ENCODE peak calls at places on chromosomes 1 and 21, in eight cellular contexts. G is H9, B is astrocyte, T is sigmoid colon, O is left ventricle myocardium inferior, R is aorta, S is fibroblast of lung, X is heart left ventricle. F is an unnamed sample.

GRCh38 chr1:184691719-184692324 is 62.8 kb downstream of the EDEM3 start:
- DNase-seq in B (peak; percentile 46), R (no peak), X (no peak), O (no peak), S (peak; percentile 72), T (no peak), G (no peak), F (no peak)

GRCh38 chr1:94384485-94385353 is 33.5 kb upstream of the ABCD3 start:
- DNase-seq in B (no peak), S (no peak), O (no peak), G (no peak), R (no peak), T (no peak), X (no peak), F (peak; percentile 53)

GRCh38 chr1:55539652-55540512 is 324.7 kb upstream of the USP24 start:
- DNase-seq in B (no peak), G (no peak), T (no peak), X (no peak), R (no peak), S (no peak), O (no peak), F (no peak)

GRCh38 chr1:111512132-111512874 is 8.9 kb upstream of the ADORA3 start:
- DNase-seq in R (no peak), T (no peak), B (no peak), X (peak; percentile 49), G (no peak), O (peak; percentile 30), S (no peak), F (no peak)

GRCh38 chr1:222919478-222919865 is 104.6 kb downstream of the DISP1 start:
- DNase-seq in T (no peak), G (no peak), X (no peak), R (no peak), S (peak; percentile 85), O (no peak), B (peak; percentile 61), F (no peak)

GRCh38 chr1:89630046-89630445 is 2.9 kb upstream of the LRRC8C start:
- DNase-seq in G (no peak), T (no peak), O (no peak), B (no peak), S (no peak), X (no peak), R (no peak), F (no peak)

GRCh38 chr1:4549933-4550332 is 104.5 kb upstream of the AJAP1 start:
- DNase-seq in T (no peak), X (no peak), S (no peak), G (no peak), R (no peak), O (no peak), B (no peak), F (no peak)

GRCh38 chr1:153565529-153566374 is at the start of gene S100A2:
- DNase-seq in R (peak; percentile 91), O (no peak), T (peak; percentile 84), S (peak; percentile 91), X (peak; percentile 52), G (no peak), B (peak; percentile 93), F (peak; percentile 73)

GRCh38 chr1:199002670-199003069 is 363.8 kb downstream of the PTPRC start:
- DNase-seq in S (no peak), T (no peak), B (no peak), O (no peak), X (no peak), R (no peak), G (no peak), F (no peak)

GRCh38 chr1:68800182-68800581 is 303.3 kb upstream of the DEPDC1 start:
- DNase-seq in B (no peak), O (no peak), G (no peak), X (no peak), S (no peak), T (no peak), R (no peak), F (no peak)

GRCh38 chr1:37037675-37038074 is 3.4 kb upstream of the GRIK3 start:
- DNase-seq in T (no peak), G (no peak), O (no peak), R (no peak), X (no peak), B (no peak), S (no peak), F (no peak)

GRCh38 chr1:85340427-85340826 is 64.0 kb upstream of the BCL10 start:
- DNase-seq in R (no peak), T (no peak), G (no peak), O (no peak), S (no peak), B (no peak), X (no peak), F (no peak)

GRCh38 chr1:46275030-46275337 is 27.4 kb downstream of the RAD54L start:
- DNase-seq in O (no peak), T (no peak), G (no peak), S (no peak), R (no peak), X (no peak), B (no peak), F (no peak)

GRCh38 chr1:229629251-229629650 is 3.2 kb downstream of the URB2 start:
- DNase-seq in X (no peak), R (no peak), B (peak; percentile 59), G (no peak), S (peak; percentile 59), T (no peak), O (no peak), F (no peak)

GRCh38 chr1:230174041-230174440 is 107.0 kb downstream of the GALNT2 start:
- DNase-seq in O (no peak), T (peak; percentile 40), S (no peak), R (no peak), X (no peak), G (peak; percentile 19), B (no peak), F (no peak)

GRCh38 chr21:25573409-25574206 is 33.7 kb downstream of the MRPL39 start:
- DNase-seq in G (no peak), T (no peak), B (peak; percentile 97), X (no peak), R (no peak), S (peak; percentile 82), O (no peak), F (no peak)

GRCh38 chr1:58628987-58629598 is 52.0 kb upstream of the TACSTD2 start:
- DNase-seq in X (no peak), S (no peak), O (no peak), G (no peak), T (no peak), R (no peak), B (peak; percentile 81), F (no peak)

GRCh38 chr1:17903386-17903785 is 148.3 kb downstream of the ACTL8 start:
- DNase-seq in R (no peak), G (no peak), S (no peak), O (no peak), T (no peak), B (peak; percentile 13), X (no peak), F (no peak)

GRCh38 chr1:156002182-156002911 is 18.4 kb downstream of the SSR2 start:
- DNase-seq in S (no peak), T (no peak), O (no peak), X (no peak), R (peak; percentile 5), G (no peak), B (no peak), F (peak; percentile 56)

GRCh38 chr1:184822267-184822666 is 67.6 kb upstream of the EDEM3 start:
- DNase-seq in X (no peak), B (no peak), S (no peak), G (no peak), O (no peak), T (no peak), R (no peak), F (no peak)

GRCh38 chr1:99455760-99456159 is 190.2 kb upstream of the PALMD start:
- DNase-seq in R (no peak), T (no peak), G (no peak), O (no peak), S (no peak), X (no peak), B (peak; percentile 57), F (no peak)

DNA sequence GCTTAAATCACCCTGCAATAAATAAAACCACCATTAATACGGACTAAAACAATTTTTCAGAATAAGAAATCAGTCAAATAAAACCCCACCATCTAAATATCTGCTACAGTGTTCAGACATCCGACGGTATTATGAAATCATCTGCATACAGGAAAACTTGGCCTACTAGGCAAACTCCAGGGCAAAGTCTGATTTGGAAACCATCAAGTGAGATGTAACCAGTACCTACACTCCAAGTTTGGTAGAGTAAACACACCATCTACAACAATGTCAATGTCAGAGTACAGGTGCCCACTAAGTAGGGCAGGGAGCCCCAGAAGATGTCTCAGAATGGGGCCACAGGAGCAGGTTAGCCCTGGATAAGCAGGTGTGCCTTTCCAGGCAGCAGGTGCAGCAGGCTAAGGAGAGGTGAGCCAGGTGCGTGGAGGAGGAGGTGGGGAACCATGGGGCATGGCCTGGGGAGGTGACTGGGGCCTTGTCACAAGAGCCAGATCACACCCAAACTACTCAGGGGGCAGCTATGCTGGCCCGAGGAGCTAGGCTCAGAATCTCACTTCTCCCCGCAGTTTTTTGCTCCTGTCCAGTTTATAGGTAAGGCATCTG is 59.6 kb downstream of the CAPZB start:
- DNase-seq in X (no peak), O (no peak), S (no peak), T (no peak), B (no peak), R (no peak), G (no peak), F (no peak)
- H3K27ac ChIP-seq in X (peak overlapping the region; percentile 77), O (peak overlapping the region; percentile 77), S (peak overlapping the region; percentile 52), T (peak overlapping the region; percentile 94), B (no peak overlapping the region), R (peak overlapping the region; percentile 19), G (no peak overlapping the region), F (peak overlapping the region; percentile 61)

DNA sequence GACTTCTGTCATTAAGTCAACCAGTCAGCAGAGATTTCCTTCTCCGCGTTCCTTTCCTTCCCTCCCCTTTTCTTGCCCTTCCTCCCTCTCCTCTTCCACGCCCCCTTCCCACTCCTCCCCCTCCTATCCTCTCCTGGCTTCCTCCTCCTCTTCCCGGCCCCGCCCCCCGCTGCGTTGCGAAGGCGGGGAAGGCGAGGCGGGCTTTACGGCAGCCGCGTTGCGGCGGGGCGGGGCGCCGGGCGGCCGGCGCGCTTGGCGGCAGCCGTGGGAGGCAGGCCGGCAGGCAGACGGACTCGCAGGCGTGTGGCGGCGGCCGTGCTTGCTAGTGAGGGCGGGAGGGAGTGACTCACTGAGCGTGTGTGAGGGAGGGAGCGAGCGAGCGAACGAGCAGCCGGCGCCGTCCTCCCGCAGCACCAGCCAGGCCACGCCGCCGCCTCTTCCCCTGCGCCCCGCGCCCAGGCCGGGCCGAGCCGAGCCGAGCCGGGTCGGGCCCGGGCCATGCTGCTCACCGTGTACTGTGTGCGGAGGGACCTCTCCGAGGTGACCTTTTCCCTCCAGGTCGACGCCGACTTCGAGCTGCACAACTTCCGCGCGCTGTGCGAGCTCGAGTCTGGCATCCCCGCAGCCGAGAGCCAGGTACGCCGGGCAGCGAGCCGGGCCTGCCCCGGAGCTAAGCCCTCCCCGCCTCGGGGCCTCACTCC is at the start of gene DDI2:
- DNase-seq in T (peak; percentile 98), B (peak; percentile 96), G (peak; percentile 98), S (peak; percentile 97), R (peak; percentile 98), O (peak; percentile 97), X (peak; percentile 97), F (peak; percentile 96)
- H3K4me1 ChIP-seq in T (no peaks in the 10 kb centered on the region), B (peaks cover 25% of the 10 kb centered on the region), G (peaks cover 4% of the 10 kb centered on the region), S (peaks cover 18% of the 10 kb centered on the region), R (no peaks in the 10 kb centered on the region), O (peaks cover 59% of the 10 kb centered on the region), X (peaks cover 51% of the 10 kb centered on the region), F (peaks cover 43% of the 10 kb centered on the region)

GRCh38 chr1:53195913-53196484 is 625 bp upstream of the CPT2 start:
- DNase-seq in B (no peak), S (no peak), X (no peak), O (no peak), T (peak; percentile 57), R (no peak), G (no peak), F (no peak)
- H3K27ac ChIP-seq in B (peak overlapping the region; percentile 77), S (peak overlapping the region; percentile 42), X (peak overlapping the region; percentile 100), O (peak overlapping the region; percentile 98), T (peak overlapping the region; percentile 100), R (no peak overlapping the region), G (no peak overlapping the region), F (peak overlapping the region; percentile 100)

GRCh38 chr21:38291875-38292274 is 35.1 kb downstream of the KCNJ15 start:
- DNase-seq in X (no peak), S (no peak), R (no peak), B (peak; percentile 60), O (no peak), G (no peak), T (no peak), F (no peak)
- H3K4me1 ChIP-seq in X (peaks cover 17% of the 10 kb centered on the region), S (peaks cover 23% of the 10 kb centered on the region), R (peaks cover under 1% of the 10 kb centered on the region), B (peaks cover 50% of the 10 kb centered on the region), O (peaks cover 25% of the 10 kb centered on the region), G (no peaks in the 10 kb centered on the region), T (no peaks in the 10 kb centered on the region), F (peaks cover 65% of the 10 kb centered on the region)

F was measured in lower lobe of right lung.